ENCODE peak calls at places on chromosomes 16 and 17, in six cellular contexts. One of them, this sample, is unnamed. For H3K4me1, the result is how much of the 10 kb centered on the place peaks cover.

GRCh38 chr16:88284626-88285513 is 97.9 kb upstream of the ZNF469 start:
- DNase-seq in sigmoid colon: no peak
- DNase-seq in IMR-90: no peak
- DNase-seq in stomach: no peak
- DNase-seq in CD8-positive, alpha-beta T cell: no peak
- DNase-seq in tibial artery: no peak
- DNase-seq in this sample: no peak

GRCh38 chr16:31876955-31877828 is 3.6 kb downstream of the ZNF267 start:
- DNase-seq in sigmoid colon: no peak
- DNase-seq in IMR-90: peak
- DNase-seq in stomach: no peak
- DNase-seq in CD8-positive, alpha-beta T cell: peak
- DNase-seq in tibial artery: no peak
- DNase-seq in this sample: no peak

GRCh38 chr17:63960006-63960405 is 12.7 kb downstream of the SCN4A start:
- DNase-seq in sigmoid colon: no peak
- DNase-seq in IMR-90: no peak
- DNase-seq in stomach: no peak
- DNase-seq in CD8-positive, alpha-beta T cell: no peak
- DNase-seq in tibial artery: no peak
- DNase-seq in this sample: no peak

GRCh38 chr17:50596191-50597037 is 35.9 kb downstream of the CACNA1G start:
- DNase-seq in sigmoid colon: no peak
- DNase-seq in IMR-90: no peak
- DNase-seq in stomach: no peak
- DNase-seq in CD8-positive, alpha-beta T cell: no peak
- DNase-seq in tibial artery: no peak
- DNase-seq in this sample: peak

GRCh38 chr16:73057369-73058210 is 9.7 kb upstream of the ZFHX3 start:
- DNase-seq in sigmoid colon: no peak
- DNase-seq in IMR-90: no peak
- DNase-seq in stomach: no peak
- DNase-seq in CD8-positive, alpha-beta T cell: no peak
- DNase-seq in tibial artery: no peak
- DNase-seq in this sample: no peak

GRCh38 chr16:50505714-50506542 is 42.3 kb upstream of the NKD1 start:
- DNase-seq in sigmoid colon: no peak
- DNase-seq in IMR-90: no peak
- DNase-seq in stomach: no peak
- DNase-seq in CD8-positive, alpha-beta T cell: no peak
- DNase-seq in tibial artery: no peak
- DNase-seq in this sample: peak

GRCh38 chr16:29114476-29115012 is 129.7 kb downstream of the LAT start:
- DNase-seq in sigmoid colon: no peak
- DNase-seq in IMR-90: no peak
- DNase-seq in stomach: no peak
- DNase-seq in CD8-positive, alpha-beta T cell: no peak
- DNase-seq in tibial artery: no peak
- DNase-seq in this sample: no peak

GRCh38 chr16:4393243-4393606 is 21.6 kb downstream of the VASN start:
- DNase-seq in sigmoid colon: no peak
- DNase-seq in IMR-90: no peak
- DNase-seq in stomach: peak
- DNase-seq in CD8-positive, alpha-beta T cell: no peak
- DNase-seq in tibial artery: no peak
- DNase-seq in this sample: no peak

GRCh38 chr16:82470506-82471196 is 156.1 kb upstream of the CDH13 start:
- DNase-seq in sigmoid colon: no peak
- DNase-seq in IMR-90: no peak
- DNase-seq in stomach: no peak
- DNase-seq in CD8-positive, alpha-beta T cell: no peak
- DNase-seq in tibial artery: no peak
- DNase-seq in this sample: no peak

GRCh38 chr17:9872852-9873251 is 32.2 kb downstream of the RCVRN start:
- DNase-seq in sigmoid colon: no peak
- DNase-seq in IMR-90: no peak
- DNase-seq in stomach: no peak
- DNase-seq in CD8-positive, alpha-beta T cell: no peak
- DNase-seq in tibial artery: peak
- DNase-seq in this sample: no peak

GRCh38 chr17:74369221-74369620 is 1.9 kb downstream of the GPR142 start:
- DNase-seq in sigmoid colon: no peak
- DNase-seq in IMR-90: no peak
- DNase-seq in stomach: peak
- DNase-seq in CD8-positive, alpha-beta T cell: peak
- DNase-seq in tibial artery: peak
- DNase-seq in this sample: no peak

GRCh38 chr17:31374083-31374447 is 17.4 kb upstream of the RAB11FIP4 start:
- DNase-seq in sigmoid colon: no peak
- DNase-seq in IMR-90: no peak
- DNase-seq in stomach: no peak
- DNase-seq in CD8-positive, alpha-beta T cell: no peak
- DNase-seq in tibial artery: no peak
- DNase-seq in this sample: no peak

GRCh38 chr16:67117716-67118115 is 8.0 kb downstream of the PHAF1 start:
- DNase-seq in sigmoid colon: peak
- DNase-seq in IMR-90: no peak
- DNase-seq in stomach: no peak
- DNase-seq in CD8-positive, alpha-beta T cell: no peak
- DNase-seq in tibial artery: no peak
- DNase-seq in this sample: no peak

GRCh38 chr16:46828943-46829342 is 2.0 kb downstream of the C16orf87 start:
- DNase-seq in sigmoid colon: no peak
- DNase-seq in IMR-90: no peak
- DNase-seq in stomach: no peak
- DNase-seq in CD8-positive, alpha-beta T cell: no peak
- DNase-seq in tibial artery: no peak
- DNase-seq in this sample: peak

GRCh38 chr17:64183815-64184397 is 54.0 kb upstream of the ERN1 start:
- DNase-seq in sigmoid colon: no peak
- DNase-seq in IMR-90: peak
- DNase-seq in stomach: no peak
- DNase-seq in CD8-positive, alpha-beta T cell: no peak
- DNase-seq in tibial artery: no peak
- DNase-seq in this sample: no peak

GRCh38 chr17:82073446-82073845 is 7.8 kb upstream of the DUS1L start:
- DNase-seq in sigmoid colon: no peak
- DNase-seq in IMR-90: no peak
- DNase-seq in stomach: no peak
- DNase-seq in CD8-positive, alpha-beta T cell: no peak
- DNase-seq in tibial artery: no peak
- DNase-seq in this sample: no peak

GRCh38 chr17:79955961-79956735 is 79.5 kb downstream of the TBC1D16 start:
- DNase-seq in sigmoid colon: peak
- DNase-seq in IMR-90: no peak
- DNase-seq in stomach: no peak
- DNase-seq in CD8-positive, alpha-beta T cell: no peak
- DNase-seq in tibial artery: no peak
- DNase-seq in this sample: no peak

GRCh38 chr16:81700071-81700779 is 78.9 kb upstream of the PLCG2 start:
- DNase-seq in sigmoid colon: no peak
- DNase-seq in IMR-90: peak
- DNase-seq in stomach: no peak
- DNase-seq in CD8-positive, alpha-beta T cell: no peak
- DNase-seq in tibial artery: no peak
- DNase-seq in this sample: no peak

GRCh38 chr17:3532106-3532858 is 25.3 kb downstream of the TRPV3 start:
- DNase-seq in sigmoid colon: no peak
- DNase-seq in IMR-90: no peak
- DNase-seq in stomach: no peak
- DNase-seq in CD8-positive, alpha-beta T cell: no peak
- DNase-seq in tibial artery: no peak
- DNase-seq in this sample: no peak

GRCh38 chr16:89744813-89745212 is 23.5 kb downstream of the ZNF276 start:
- DNase-seq in sigmoid colon: no peak
- DNase-seq in IMR-90: no peak
- DNase-seq in stomach: no peak
- DNase-seq in CD8-positive, alpha-beta T cell: no peak
- DNase-seq in tibial artery: no peak
- DNase-seq in this sample: no peak

GRCh38 chr16:24540575-24541240 is 1.3 kb downstream of the RBBP6 start:
- DNase-seq in sigmoid colon: no peak
- DNase-seq in IMR-90: peak
- DNase-seq in stomach: no peak
- DNase-seq in CD8-positive, alpha-beta T cell: peak
- DNase-seq in tibial artery: no peak
- DNase-seq in this sample: peak

GRCh38 chr16:57761957-57762356 is 26.4 kb downstream of the KATNB1 start:
- DNase-seq in sigmoid colon: no peak
- DNase-seq in IMR-90: no peak
- DNase-seq in stomach: no peak
- DNase-seq in CD8-positive, alpha-beta T cell: no peak
- DNase-seq in tibial artery: no peak
- DNase-seq in this sample: no peak

GRCh38 chr17:29569245-29569950 is 897 bp downstream of the TP53I13 start:
- DNase-seq in sigmoid colon: peak
- DNase-seq in IMR-90: peak
- DNase-seq in stomach: no peak
- DNase-seq in CD8-positive, alpha-beta T cell: no peak
- DNase-seq in tibial artery: no peak
- DNase-seq in this sample: no peak

GRCh38 chr16:12917653-12918052 is 16.3 kb downstream of the SHISA9 start:
- DNase-seq in sigmoid colon: no peak
- DNase-seq in IMR-90: no peak
- DNase-seq in stomach: no peak
- DNase-seq in CD8-positive, alpha-beta T cell: no peak
- DNase-seq in tibial artery: no peak
- DNase-seq in this sample: no peak

GRCh38 chr17:68514809-68515208 is 2.6 kb downstream of the PRKAR1A start:
- DNase-seq in sigmoid colon: no peak
- DNase-seq in IMR-90: peak
- DNase-seq in stomach: no peak
- DNase-seq in CD8-positive, alpha-beta T cell: no peak
- DNase-seq in tibial artery: no peak
- DNase-seq in this sample: no peak

GRCh38 chr16:85196976-85197375 is 84.7 kb upstream of the CIBAR2 start:
- DNase-seq in sigmoid colon: no peak
- DNase-seq in IMR-90: no peak
- DNase-seq in stomach: no peak
- DNase-seq in CD8-positive, alpha-beta T cell: no peak
- DNase-seq in tibial artery: no peak
- DNase-seq in this sample: no peak

GRCh38 chr16:66298006-66298405 is 68.5 kb upstream of the CDH5 start:
- DNase-seq in sigmoid colon: peak
- DNase-seq in IMR-90: no peak
- DNase-seq in stomach: no peak
- DNase-seq in CD8-positive, alpha-beta T cell: no peak
- DNase-seq in tibial artery: no peak
- DNase-seq in this sample: no peak

GRCh38 chr17:66365204-66365524 is 62.8 kb downstream of the PRKCA start:
- DNase-seq in sigmoid colon: no peak
- DNase-seq in IMR-90: no peak
- DNase-seq in stomach: no peak
- DNase-seq in CD8-positive, alpha-beta T cell: no peak
- DNase-seq in tibial artery: no peak
- DNase-seq in this sample: peak

DNA sequence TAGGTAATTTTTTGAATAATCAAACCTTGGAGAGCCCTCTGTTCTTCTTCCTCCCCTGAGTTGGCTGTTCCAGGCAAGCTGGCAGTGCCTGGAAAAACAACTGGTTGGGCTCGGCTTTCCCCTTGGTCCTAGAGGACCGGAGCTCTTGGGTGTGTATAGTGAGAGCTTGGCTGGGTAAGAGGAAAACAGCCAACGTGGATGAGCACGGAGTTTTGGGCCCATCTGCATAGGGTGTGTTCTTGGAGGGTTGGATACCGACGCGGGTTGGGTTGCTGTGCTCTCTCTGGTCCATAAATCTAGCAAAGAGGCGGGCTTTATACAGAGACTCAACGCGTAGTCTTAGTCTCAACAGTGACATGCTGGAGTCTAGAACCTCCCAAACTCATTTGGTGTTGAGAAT is 23.2 kb downstream of the ITGB3 start:
- DNase-seq in sigmoid colon: peak
- DNase-seq in IMR-90: peak
- DNase-seq in stomach: peak
- DNase-seq in CD8-positive, alpha-beta T cell: no peak
- DNase-seq in tibial artery: peak
- DNase-seq in this sample: peak
- H3K4me1 ChIP-seq in sigmoid colon: half or more
- H3K4me1 ChIP-seq in IMR-90: half or more
- H3K4me1 ChIP-seq in stomach: under half
- H3K4me1 ChIP-seq in CD8-positive, alpha-beta T cell: under half
- H3K4me1 ChIP-seq in tibial artery: half or more
- H3K4me1 ChIP-seq in this sample: under half

DNA sequence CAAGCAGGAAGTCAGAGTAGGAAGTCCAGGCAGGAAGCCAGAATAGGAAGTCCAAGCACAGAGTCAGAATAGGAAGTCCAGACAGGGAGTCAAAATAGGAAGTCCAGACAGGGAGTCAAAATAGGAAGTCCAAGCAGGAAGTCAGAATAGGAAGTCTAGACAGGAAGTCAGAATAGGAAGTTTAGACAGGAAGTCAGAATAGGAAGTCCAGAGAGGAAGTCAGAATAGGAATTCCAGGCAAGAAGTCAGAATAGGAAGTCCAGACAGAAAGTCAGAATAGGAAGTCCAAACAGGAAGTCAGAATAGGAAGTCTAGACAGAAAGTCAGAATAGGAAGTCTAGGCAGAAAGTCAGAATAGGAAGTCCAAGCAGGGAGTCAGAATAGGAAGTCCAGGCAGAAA is 105.3 kb upstream of the C16orf82 start:
- DNase-seq in sigmoid colon: no peak
- DNase-seq in IMR-90: no peak
- DNase-seq in stomach: no peak
- DNase-seq in CD8-positive, alpha-beta T cell: no peak
- DNase-seq in tibial artery: no peak
- DNase-seq in this sample: no peak
- H3K4me3 ChIP-seq in sigmoid colon: no peak
- H3K4me3 ChIP-seq in IMR-90: no peak
- H3K4me3 ChIP-seq in stomach: no peak
- H3K4me3 ChIP-seq in CD8-positive, alpha-beta T cell: no peak
- H3K4me3 ChIP-seq in tibial artery: no peak
- H3K4me3 ChIP-seq in this sample: no peak

DNA sequence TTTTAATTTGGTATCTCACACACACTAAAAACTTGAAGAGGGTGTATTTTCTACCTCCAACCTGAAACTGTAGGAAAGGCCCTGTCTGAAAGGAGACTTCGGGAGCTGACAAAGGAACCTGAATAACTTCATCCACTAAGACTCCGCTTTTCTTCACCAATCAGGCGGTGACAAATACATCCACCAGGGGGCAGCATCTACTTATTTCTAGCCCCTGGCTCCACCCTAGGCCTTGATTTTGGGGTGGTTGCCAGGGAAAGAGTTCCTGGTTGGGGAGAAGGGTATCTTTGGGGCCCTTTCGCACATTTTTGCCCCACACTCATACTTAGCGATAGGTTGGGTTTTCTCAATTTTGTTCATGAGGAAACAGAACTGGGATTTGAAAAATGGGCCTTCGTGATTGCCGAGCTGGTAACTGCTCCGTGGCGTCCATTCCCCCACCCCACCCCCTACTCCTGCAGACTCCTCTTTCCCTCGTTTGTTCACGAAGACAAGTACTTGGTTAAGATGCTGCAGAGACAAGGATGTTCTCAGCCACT is 4.8 kb upstream of the ARL4D start:
- DNase-seq in sigmoid colon: peak
- DNase-seq in IMR-90: peak
- DNase-seq in stomach: peak
- DNase-seq in CD8-positive, alpha-beta T cell: peak
- DNase-seq in tibial artery: peak
- DNase-seq in this sample: peak
- H3K4me1 ChIP-seq in sigmoid colon: under half
- H3K4me1 ChIP-seq in IMR-90: under half
- H3K4me1 ChIP-seq in stomach: under half
- H3K4me1 ChIP-seq in CD8-positive, alpha-beta T cell: under half
- H3K4me1 ChIP-seq in tibial artery: under half
- H3K4me1 ChIP-seq in this sample: under half

GRCh38 chr16:55100100-55100499 is 169.4 kb downstream of the IRX5 start:
- DNase-seq in sigmoid colon: no peak
- DNase-seq in IMR-90: no peak
- DNase-seq in stomach: no peak
- DNase-seq in CD8-positive, alpha-beta T cell: no peak
- DNase-seq in tibial artery: no peak
- DNase-seq in this sample: no peak
- H3K4me3 ChIP-seq in sigmoid colon: no peak
- H3K4me3 ChIP-seq in IMR-90: no peak
- H3K4me3 ChIP-seq in stomach: no peak
- H3K4me3 ChIP-seq in CD8-positive, alpha-beta T cell: no peak
- H3K4me3 ChIP-seq in tibial artery: no peak
- H3K4me3 ChIP-seq in this sample: no peak